ENCODE peak calls at places on chromosomes 3 and 15, in five cellular contexts. R, P, G, Q and M are unnamed samples.

GRCh38 chr3:135805752-135806151 is 159.8 kb upstream of the PPP2R3A start:
- DNase-seq in Q (no peak), G (no peak), P (no peak), R (no peak), M (no peak)

GRCh38 chr3:13891492-13892073 is 11.7 kb upstream of the WNT7A start:
- DNase-seq in Q (no peak), G (peak; percentile 35), R (no peak), P (no peak), M (no peak)

GRCh38 chr3:13054705-13055285 is 18.4 kb downstream of the IQSEC1 start:
- DNase-seq in G (no peak), R (no peak), P (no peak), Q (no peak), M (no peak)

GRCh38 chr3:136414476-136414875 is 164.3 kb downstream of the PCCB start:
- DNase-seq in Q (no peak), G (no peak), R (no peak), P (no peak), M (no peak)

GRCh38 chr3:72887378-72887722 is 496 bp upstream of the GXYLT2 start:
- DNase-seq in Q (no peak), R (no peak), P (no peak), G (peak; percentile 27), M (no peak)

GRCh38 chr3:194715022-194715800 is 29.5 kb downstream of the FAM43A start:
- DNase-seq in R (peak; percentile 52), P (no peak), G (no peak), Q (no peak), M (no peak)

GRCh38 chr15:41933771-41934170 is 38.6 kb downstream of the EHD4 start:
- DNase-seq in R (peak; percentile 60), P (no peak), Q (no peak), G (peak; percentile 40), M (no peak)

GRCh38 chr3:13134166-13134878 is 61.1 kb upstream of the IQSEC1 start:
- DNase-seq in G (no peak), P (no peak), R (no peak), Q (no peak), M (no peak)

GRCh38 chr3:8204846-8205624 is 296.6 kb upstream of the LMCD1 start:
- DNase-seq in G (no peak), P (no peak), Q (no peak), R (no peak), M (no peak)

GRCh38 chr15:100172356-100173024 is 169.3 kb downstream of the ADAMTS17 start:
- DNase-seq in P (no peak), R (no peak), Q (no peak), G (peak; percentile 7), M (no peak)

GRCh38 chr3:195003893-195004289 is 267.1 kb downstream of the XXYLT1 start:
- DNase-seq in Q (no peak), P (no peak), G (no peak), R (peak; percentile 11), M (no peak)